ENCODE peak calls at places on chromosomes 13 and 19, in five cellular contexts. One of them, this sample, is unnamed.
A peak's percentile ranks its signal among the peaks of the same experiment; 100 is the strongest.

GRCh38 chr13:39616087-39616694 is 13.2 kb upstream of the LHFPL6 start:
- DNase-seq in effector CD4-positive, alpha-beta T cell: peak; percentile 22
- DNase-seq in stimulated activated CD8-positive, alpha-beta memory T cell treated with anti-CD3 and anti-CD28 coated beads, Interleukin-7, amount 100 ng/mL, for 4 hours: no peak
- DNase-seq in mammary epithelial cell: peak; percentile 27
- DNase-seq in GM10248: peak; percentile 73
- DNase-seq in this sample: peak; percentile 58

GRCh38 chr19:1068111-1069001 is 1.4 kb downstream of the ARHGAP45 start:
- DNase-seq in effector CD4-positive, alpha-beta T cell: peak; percentile 52
- DNase-seq in stimulated activated CD8-positive, alpha-beta memory T cell treated with anti-CD3 and anti-CD28 coated beads, Interleukin-7, amount 100 ng/mL, for 4 hours: no peak
- DNase-seq in mammary epithelial cell: no peak
- DNase-seq in GM10248: peak; percentile 47
- DNase-seq in this sample: no peak

GRCh38 chr19:48461982-48462655 is 6.7 kb downstream of the KCNJ14 start:
- DNase-seq in effector CD4-positive, alpha-beta T cell: no peak
- DNase-seq in stimulated activated CD8-positive, alpha-beta memory T cell treated with anti-CD3 and anti-CD28 coated beads, Interleukin-7, amount 100 ng/mL, for 4 hours: no peak
- DNase-seq in mammary epithelial cell: no peak
- DNase-seq in GM10248: no peak
- DNase-seq in this sample: no peak

GRCh38 chr19:55301459-55302331 is 17.9 kb downstream of the BRSK1 start:
- DNase-seq in effector CD4-positive, alpha-beta T cell: peak; percentile 89
- DNase-seq in stimulated activated CD8-positive, alpha-beta memory T cell treated with anti-CD3 and anti-CD28 coated beads, Interleukin-7, amount 100 ng/mL, for 4 hours: peak; percentile 90
- DNase-seq in mammary epithelial cell: peak; percentile 52
- DNase-seq in GM10248: peak; percentile 97
- DNase-seq in this sample: peak; percentile 68

GRCh38 chr19:29576761-29577661 is 29.1 kb upstream of the POP4 start:
- DNase-seq in effector CD4-positive, alpha-beta T cell: no peak
- DNase-seq in stimulated activated CD8-positive, alpha-beta memory T cell treated with anti-CD3 and anti-CD28 coated beads, Interleukin-7, amount 100 ng/mL, for 4 hours: peak; percentile 16
- DNase-seq in mammary epithelial cell: peak; percentile 43
- DNase-seq in GM10248: peak; percentile 62
- DNase-seq in this sample: peak; percentile 5

GRCh38 chr19:41352609-41353465 is 885 bp downstream of the TGFB1 start:
- DNase-seq in effector CD4-positive, alpha-beta T cell: peak; percentile 69
- DNase-seq in stimulated activated CD8-positive, alpha-beta memory T cell treated with anti-CD3 and anti-CD28 coated beads, Interleukin-7, amount 100 ng/mL, for 4 hours: peak; percentile 76
- DNase-seq in mammary epithelial cell: peak; percentile 58
- DNase-seq in GM10248: peak; percentile 82
- DNase-seq in this sample: peak; percentile 33

GRCh38 chr19:48445256-48445605 is 552 bp upstream of the GRWD1 start:
- DNase-seq in effector CD4-positive, alpha-beta T cell: no peak
- DNase-seq in stimulated activated CD8-positive, alpha-beta memory T cell treated with anti-CD3 and anti-CD28 coated beads, Interleukin-7, amount 100 ng/mL, for 4 hours: no peak
- DNase-seq in mammary epithelial cell: peak; percentile 88
- DNase-seq in GM10248: peak; percentile 57
- DNase-seq in this sample: peak; percentile 94

GRCh38 chr19:5148794-5149190 is 179.9 kb downstream of the KDM4B start:
- DNase-seq in effector CD4-positive, alpha-beta T cell: no peak
- DNase-seq in stimulated activated CD8-positive, alpha-beta memory T cell treated with anti-CD3 and anti-CD28 coated beads, Interleukin-7, amount 100 ng/mL, for 4 hours: no peak
- DNase-seq in mammary epithelial cell: no peak
- DNase-seq in GM10248: no peak
- DNase-seq in this sample: no peak

This sample was measured in HFFc6.